ENCODE peak calls at places on chromosome 22, in five cellular contexts. S is stomach, R is Panc1, M is GM23338, C is SK-N-SH. L is an unnamed sample.

GRCh38 chr22:23638611-23639010 is 6.5 kb upstream of the DRICH1 start:
- DNase-seq in S (no peak), R (no peak), M (no peak), C (no peak), L (no peak)

GRCh38 chr22:49964136-49964492 is 3.5 kb downstream of the PIM3 start:
- DNase-seq in S (peak), R (no peak), M (no peak), C (peak), L (peak)

GRCh38 chr22:50599816-50600454 is 658 bp upstream of the MAPK8IP2 start:
- DNase-seq in S (peak), R (no peak), M (peak), C (peak), L (peak)

GRCh38 chr22:38543822-38544221 is 26.2 kb downstream of the DMC1 start:
- DNase-seq in S (no peak), R (no peak), M (no peak), C (no peak), L (no peak)

GRCh38 chr22:28316014-28316413 is 363.6 kb downstream of the TTC28 start:
- DNase-seq in S (peak), R (no peak), M (no peak), C (no peak), L (no peak)

GRCh38 chr22:27206001-27206746 is 548.8 kb downstream of the MIAT start:
- DNase-seq in S (no peak), R (no peak), M (no peak), C (no peak), L (no peak)

GRCh38 chr22:27680636-27681035 is 120.9 kb downstream of the MN1 start:
- DNase-seq in S (no peak), R (no peak), M (no peak), C (no peak), L (peak)

GRCh38 chr22:48744283-48744641 is 1083.4 kb downstream of the BRD1 start:
- DNase-seq in S (peak), R (no peak), M (no peak), C (no peak), L (peak)

GRCh38 chr22:50252081-50253045 is 1.3 kb upstream of the HDAC10 start:
- DNase-seq in S (peak), R (no peak), M (peak), C (peak), L (peak)

GRCh38 chr22:49692499-49693225 is 135.0 kb downstream of the BRD1 start:
- DNase-seq in S (peak), R (no peak), M (no peak), C (no peak), L (peak)

GRCh38 chr22:22207845-22208564 is 36.6 kb upstream of the VPREB1 start:
- DNase-seq in S (peak), R (no peak), M (peak), C (peak), L (peak)

GRCh38 chr22:44735518-44736428 is 16.6 kb upstream of the ARHGAP8 start:
- DNase-seq in S (peak), R (peak), M (peak), C (peak), L (peak)

GRCh38 chr22:44133901-44134511 is 46.7 kb upstream of the PARVG start:
- DNase-seq in S (no peak), R (no peak), M (no peak), C (no peak), L (peak)

GRCh38 chr22:28674121-28674563 is 5.5 kb downstream of the TTC28 start:
- DNase-seq in S (no peak), R (no peak), M (no peak), C (peak), L (no peak)

GRCh38 chr22:38982008-38982927 is at the start of gene APOBEC3B:
- DNase-seq in S (peak), R (peak), M (peak), C (no peak), L (peak)

GRCh38 chr22:31681625-31682345 is 19.8 kb upstream of the PISD start:
- DNase-seq in S (no peak), R (no peak), M (no peak), C (no peak), L (no peak)

GRCh38 chr22:30386608-30386959 is 627 bp downstream of the RNF215 start:
- DNase-seq in S (no peak), R (no peak), M (no peak), C (no peak), L (no peak)

GRCh38 chr22:31639640-31640039 is 22.4 kb downstream of the PISD start:
- DNase-seq in S (peak), R (no peak), M (no peak), C (no peak), L (no peak)

GRCh38 chr22:48486163-48486957 is 1341.3 kb downstream of the BRD1 start:
- DNase-seq in S (no peak), R (no peak), M (no peak), C (no peak), L (peak)

GRCh38 chr22:23557036-23557435 is 23.1 kb downstream of the IGLL1 start:
- DNase-seq in S (no peak), R (no peak), M (no peak), C (no peak), L (peak)

GRCh38 chr22:23834830-23835772 is 3.7 kb downstream of the DERL3 start:
- DNase-seq in S (peak), R (no peak), M (no peak), C (peak), L (peak)

GRCh38 chr22:46073683-46074504 is 76.4 kb upstream of the PPARA start:
- DNase-seq in S (peak), R (no peak), M (no peak), C (no peak), L (peak)

GRCh38 chr22:46075764-46076531 is 74.4 kb upstream of the PPARA start:
- DNase-seq in S (peak), R (no peak), M (no peak), C (no peak), L (peak)

GRCh38 chr22:46072981-46073682 is 77.2 kb upstream of the PPARA start:
- DNase-seq in S (peak), R (no peak), M (no peak), C (no peak), L (peak)

GRCh38 chr22:46076651-46077339 is 73.5 kb upstream of the PPARA start:
- DNase-seq in S (peak), R (no peak), M (peak), C (no peak), L (peak)

DNA sequence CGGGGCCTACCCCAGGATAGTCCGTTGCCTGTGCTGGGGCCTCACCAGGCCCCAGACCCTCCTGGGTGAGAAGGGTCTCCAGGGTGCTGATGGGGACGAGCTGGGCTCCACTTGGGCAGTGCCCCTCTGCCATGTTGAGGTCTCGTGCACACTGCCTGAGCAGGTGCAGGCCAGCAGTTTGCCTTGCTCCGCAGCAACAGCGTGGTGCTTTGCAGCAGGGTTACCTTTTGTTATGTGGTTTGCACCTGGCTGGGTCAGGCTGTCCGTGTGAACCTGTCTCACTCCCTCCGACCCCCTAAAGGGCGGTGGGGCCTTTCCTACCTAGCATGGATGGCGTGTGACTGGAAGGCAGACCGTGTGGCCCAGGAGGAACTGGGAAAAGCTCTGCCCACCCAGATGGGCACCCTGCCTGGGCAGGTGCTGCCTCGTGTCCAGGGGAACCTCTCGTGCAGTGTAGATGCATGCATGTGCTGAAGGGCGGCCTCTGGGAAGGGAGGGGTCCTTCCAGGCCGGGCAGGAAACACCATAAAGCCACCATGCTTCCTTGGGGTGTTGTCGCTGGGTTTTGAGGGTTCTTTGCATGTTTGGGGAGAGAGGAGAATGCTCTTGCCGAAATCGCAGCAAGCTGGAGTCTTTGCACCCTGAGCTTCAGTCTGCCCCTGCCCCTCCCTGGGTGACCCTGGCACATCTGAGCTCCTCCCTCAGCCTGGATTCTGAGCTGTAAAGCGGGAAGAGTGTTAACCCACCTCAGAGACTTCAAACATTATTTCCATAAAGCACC is 75.4 kb upstream of the PPARA start:
- DNase-seq in S (peak), R (no peak), M (peak), C (no peak), L (peak)
- H3K4me3 ChIP-seq in S (peak), R (peak), M (peak), C (peak), L (peak)

GRCh38 chr22:40046126-40046525 is 51.4 kb downstream of the FAM83F start:
- DNase-seq in S (no peak), R (no peak), M (no peak), C (no peak), L (no peak)

GRCh38 chr22:40043086-40043485 is 48.3 kb downstream of the FAM83F start:
- DNase-seq in S (no peak), R (no peak), M (no peak), C (no peak), L (no peak)

GRCh38 chr22:40044102-40044869 is 49.5 kb downstream of the FAM83F start:
- DNase-seq in S (peak), R (peak), M (peak), C (peak), L (peak)

GRCh38 chr22:40043793-40044101 is 49.0 kb downstream of the FAM83F start:
- DNase-seq in S (no peak), R (no peak), M (no peak), C (no peak), L (no peak)

DNA sequence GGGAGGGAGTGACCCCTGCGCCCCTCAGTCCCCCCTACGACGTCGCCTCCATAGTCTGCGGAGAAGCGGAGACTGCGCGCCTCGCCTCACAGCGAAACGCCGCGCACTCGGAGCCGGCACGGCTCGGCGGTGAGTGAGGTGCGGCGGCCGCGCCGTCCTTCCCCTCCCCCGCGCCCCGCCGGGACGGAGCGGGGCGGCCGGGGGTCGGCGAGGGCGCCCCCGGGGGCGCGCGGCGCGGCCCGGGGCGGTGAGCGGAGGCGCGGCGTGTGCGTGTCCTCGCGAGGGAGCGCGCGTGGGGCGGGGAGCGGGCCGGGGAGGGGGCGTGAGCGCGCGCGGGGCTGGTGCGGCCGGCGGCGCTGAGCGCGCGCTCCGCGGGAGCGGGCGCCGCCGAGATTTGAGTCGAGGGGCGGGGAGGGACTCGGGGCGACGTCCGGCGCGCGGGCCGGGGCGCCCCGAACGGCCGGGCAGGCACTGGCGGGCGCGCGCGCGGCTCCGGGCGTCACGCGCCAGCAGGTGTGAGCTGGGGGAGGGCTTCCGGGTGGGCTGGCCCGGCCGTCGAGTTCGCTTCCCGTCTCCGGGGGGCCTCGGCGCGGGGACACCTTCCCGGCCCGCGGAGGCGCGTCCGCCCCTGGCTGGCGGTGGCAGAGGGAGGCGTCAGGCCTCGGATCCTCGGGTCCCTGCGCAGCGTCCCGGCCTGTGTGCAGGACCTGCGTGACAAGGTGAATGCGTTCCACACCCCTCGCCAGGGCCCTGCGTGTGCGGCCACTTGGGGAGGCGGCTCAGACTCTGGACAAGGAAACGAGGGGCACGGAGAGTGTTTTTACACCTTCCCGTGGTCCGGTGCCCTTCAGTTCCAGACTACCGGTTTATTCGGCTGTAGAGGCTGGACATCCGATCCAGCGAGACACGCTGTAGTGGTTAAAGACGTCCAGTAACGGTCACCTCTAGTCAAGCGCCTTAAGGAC is 50.4 kb downstream of the FAM83F start:
- DNase-seq in S (peak), R (no peak), M (peak), C (peak), L (peak)
- TF ChIP-seq POLR2AphosphoS5 in S (no peak), R (peak), M (peak), C (no peak), L (peak)

GRCh38 chr22:36900225-36900624 is 13.2 kb upstream of the CSF2RB start:
- DNase-seq in S (no peak), R (no peak), M (no peak), C (no peak), L (no peak)

GRCh38 chr22:36900880-36901279 is 12.5 kb upstream of the CSF2RB start:
- DNase-seq in S (no peak), R (no peak), M (peak), C (no peak), L (no peak)

GRCh38 chr22:36899498-36899897 is 13.9 kb upstream of the CSF2RB start:
- DNase-seq in S (no peak), R (no peak), M (no peak), C (no peak), L (no peak)

GRCh38 chr22:36897611-36898010 is 15.8 kb upstream of the CSF2RB start:
- DNase-seq in S (no peak), R (no peak), M (peak), C (no peak), L (no peak)

GRCh38 chr22:36898690-36899089 is 14.7 kb upstream of the CSF2RB start:
- DNase-seq in S (no peak), R (no peak), M (no peak), C (no peak), L (no peak)
- TF ChIP-seq CTCF in S (no peak), R (no peak), M (no peak), C (no peak), L (no peak)

DNA sequence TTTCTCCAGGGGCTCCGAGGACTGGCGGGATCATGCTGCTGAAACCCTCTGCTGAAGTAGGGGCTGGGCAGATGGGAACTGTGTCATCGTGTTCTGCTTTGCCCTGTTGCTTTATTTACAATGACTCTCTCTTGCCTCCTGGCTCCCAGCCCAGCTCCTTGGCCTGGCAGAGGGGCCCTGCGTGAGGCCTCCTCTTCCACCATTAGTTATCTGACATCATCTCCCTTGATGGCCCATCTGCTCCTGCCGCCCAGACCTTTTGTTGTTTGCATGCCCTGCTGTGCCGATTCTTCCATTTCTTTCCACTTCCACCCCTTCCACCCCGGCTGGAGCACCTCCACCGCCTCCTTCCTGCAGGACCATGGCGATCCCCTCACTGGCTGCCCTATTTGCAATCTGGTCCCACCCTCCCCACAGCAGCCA is 201.0 kb downstream of the MYO18B start:
- DNase-seq in S (no peak), R (no peak), M (no peak), C (peak), L (no peak)
- H3K4me3 ChIP-seq in S (no peak), R (no peak), M (no peak), C (no peak), L (no peak)

GRCh38 chr22:41447435-41448188 is 1.0 kb upstream of the TOB2 start:
- DNase-seq in S (peak), R (no peak), M (peak), C (peak), L (peak)

GRCh38 chr22:41446057-41446501 is 522 bp downstream of the TOB2 start:
- DNase-seq in S (peak), R (no peak), M (peak), C (no peak), L (peak)

GRCh38 chr22:41446639-41447434 is at the start of gene TOB2:
- DNase-seq in S (peak), R (peak), M (peak), C (peak), L (peak)

GRCh38 chr22:41444360-41445170 is 2.0 kb downstream of the TOB2 start:
- DNase-seq in S (peak), R (peak), M (peak), C (peak), L (peak)

DNA sequence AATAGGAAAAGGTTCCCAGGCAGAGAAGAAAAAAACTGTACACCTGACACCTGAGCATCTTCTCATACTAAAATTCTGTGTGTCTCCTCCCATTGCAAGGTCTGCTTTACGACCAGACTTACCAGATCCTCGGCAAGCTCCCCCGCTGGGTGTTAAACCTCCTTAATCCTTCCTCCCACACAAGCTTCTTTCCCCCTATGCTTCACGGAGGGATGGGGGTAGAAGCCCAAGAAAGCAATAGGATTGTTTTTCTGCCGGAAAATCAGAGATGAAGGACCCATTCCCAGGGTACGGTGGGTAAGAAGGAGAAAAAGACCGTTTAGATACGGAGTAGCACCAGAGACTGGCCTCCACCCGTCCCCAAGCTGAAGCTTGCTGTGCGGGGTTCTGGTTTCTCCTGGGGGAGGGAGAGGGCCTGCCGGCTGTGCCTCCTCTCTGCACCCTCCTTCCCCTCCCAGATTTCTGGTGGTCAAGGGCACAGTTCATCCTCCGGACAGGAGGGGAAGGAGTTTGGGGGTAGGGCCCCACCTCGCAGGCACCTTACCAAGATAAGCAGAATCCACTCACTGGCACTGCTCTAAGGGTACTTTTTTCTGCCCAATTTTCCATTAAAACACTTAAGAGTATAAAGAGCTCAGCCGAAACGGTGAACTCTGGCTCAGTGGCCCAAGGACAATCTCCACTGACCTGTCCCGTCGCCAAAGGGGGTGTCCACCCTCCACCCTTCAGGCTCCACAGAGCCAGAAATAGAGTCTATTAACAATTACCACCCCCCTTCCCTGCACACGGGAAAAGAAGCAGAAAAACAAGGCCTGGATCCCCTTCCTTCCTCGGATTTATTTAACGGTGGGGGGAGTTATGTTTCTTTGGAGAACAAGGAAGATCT is 1.2 kb downstream of the TOB2 start:
- DNase-seq in S (peak), R (no peak), M (peak), C (no peak), L (peak)
- TF ChIP-seq POLR2AphosphoS5 in S (no peak), R (no peak), M (no peak), C (no peak), L (no peak)

DNA sequence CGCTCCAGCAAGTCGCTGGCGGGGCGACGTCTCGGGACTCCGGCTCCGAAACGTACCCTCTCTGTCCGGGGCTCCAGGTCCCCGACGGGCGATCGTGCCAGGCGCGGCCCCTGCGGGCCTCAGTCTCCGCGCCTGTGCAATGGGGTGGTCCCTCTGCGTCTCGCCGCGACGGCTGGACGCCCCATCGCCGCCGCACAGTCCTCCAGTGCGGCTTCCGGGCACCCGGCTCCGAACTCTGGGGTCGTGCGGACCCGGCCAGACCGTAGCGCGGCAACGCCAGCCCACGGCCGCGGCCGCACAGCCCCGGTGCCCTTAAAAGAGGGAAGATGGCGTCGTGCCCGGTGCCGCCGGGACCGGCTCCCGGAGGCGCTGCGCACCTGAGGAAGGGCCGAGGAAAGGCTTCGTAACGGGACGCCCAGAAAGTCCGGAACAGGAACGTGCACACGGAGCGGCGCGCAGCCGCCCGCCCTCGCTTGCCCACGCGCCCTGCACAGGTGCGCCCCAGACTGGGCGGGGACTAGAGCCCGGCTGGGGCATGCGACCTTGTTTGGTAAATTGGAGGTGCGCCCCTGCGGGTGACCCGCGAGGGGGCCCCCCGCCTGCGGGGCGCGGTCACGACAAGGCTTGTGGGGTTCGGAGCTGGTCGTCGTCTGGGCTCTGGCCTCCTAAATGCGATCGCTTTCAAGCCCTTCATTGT is 525 bp downstream of the BIK start:
- DNase-seq in S (peak), R (no peak), M (peak), C (peak), L (peak)
- TF ChIP-seq CTCF in S (no peak), R (no peak), M (peak), C (no peak), L (no peak)